ENCODE peak calls at places on chromosomes 16 and 17, in four cellular contexts. One of them, this sample, is unnamed.

GRCh38 chr16:85437161-85438052 is 175.7 kb upstream of the GSE1 start:
- DNase-seq in HFF-Myc: no peak
- DNase-seq in suprapubic skin: no peak
- DNase-seq in AG04450: no peak
- DNase-seq in this sample: no peak

GRCh38 chr17:8104911-8105310 is 13.4 kb downstream of the ALOXE3 start:
- DNase-seq in HFF-Myc: no peak
- DNase-seq in suprapubic skin: no peak
- DNase-seq in AG04450: no peak
- DNase-seq in this sample: no peak

GRCh38 chr17:59840908-59841666 is 51.7 kb downstream of the TUBD1 start:
- DNase-seq in HFF-Myc: no peak
- DNase-seq in suprapubic skin: no peak
- DNase-seq in AG04450: no peak
- DNase-seq in this sample: no peak

GRCh38 chr17:9115446-9116265 is 94.3 kb downstream of the NTN1 start:
- DNase-seq in HFF-Myc: peak; percentile 30
- DNase-seq in suprapubic skin: peak; percentile 85
- DNase-seq in AG04450: no peak
- DNase-seq in this sample: no peak

GRCh38 chr17:33284022-33284421 is 9.1 kb downstream of the ASIC2 start:
- DNase-seq in HFF-Myc: peak; percentile 24
- DNase-seq in suprapubic skin: no peak
- DNase-seq in AG04450: peak; percentile 33
- DNase-seq in this sample: no peak

GRCh38 chr16:79543219-79543618 is 57.3 kb downstream of the MAF start:
- DNase-seq in HFF-Myc: no peak
- DNase-seq in suprapubic skin: no peak
- DNase-seq in AG04450: no peak
- DNase-seq in this sample: no peak

GRCh38 chr16:24848065-24848464 is 2.3 kb downstream of the SLC5A11 start:
- DNase-seq in HFF-Myc: peak; percentile 44
- DNase-seq in suprapubic skin: no peak
- DNase-seq in AG04450: no peak
- DNase-seq in this sample: no peak

GRCh38 chr16:69522732-69523404 is 42.9 kb upstream of the NFAT5 start:
- DNase-seq in HFF-Myc: no peak
- DNase-seq in suprapubic skin: no peak
- DNase-seq in AG04450: no peak
- DNase-seq in this sample: no peak

GRCh38 chr17:41724476-41725030 is 9.9 kb downstream of the HAP1 start:
- DNase-seq in HFF-Myc: no peak
- DNase-seq in suprapubic skin: no peak
- DNase-seq in AG04450: no peak
- DNase-seq in this sample: no peak

GRCh38 chr17:68318103-68318991 is 27.1 kb downstream of the ARSG start:
- DNase-seq in HFF-Myc: no peak
- DNase-seq in suprapubic skin: no peak
- DNase-seq in AG04450: no peak
- DNase-seq in this sample: no peak

GRCh38 chr17:72697602-72698146 is 394.8 kb downstream of the SLC39A11 start:
- DNase-seq in HFF-Myc: no peak
- DNase-seq in suprapubic skin: no peak
- DNase-seq in AG04450: no peak
- DNase-seq in this sample: no peak

GRCh38 chr16:86563489-86564345 is 2.9 kb upstream of the FOXC2 start:
- DNase-seq in HFF-Myc: peak; percentile 79
- DNase-seq in suprapubic skin: peak; percentile 96
- DNase-seq in AG04450: peak; percentile 80
- DNase-seq in this sample: peak; percentile 78

GRCh38 chr16:86609115-86609514 is 30.8 kb downstream of the FOXL1 start:
- DNase-seq in HFF-Myc: no peak
- DNase-seq in suprapubic skin: no peak
- DNase-seq in AG04450: peak; percentile 86
- DNase-seq in this sample: no peak

GRCh38 chr16:47977802-47978201 is 178.0 kb downstream of the ABCC12 start:
- DNase-seq in HFF-Myc: no peak
- DNase-seq in suprapubic skin: no peak
- DNase-seq in AG04450: no peak
- DNase-seq in this sample: no peak

GRCh38 chr17:82429824-82430223 is 11.4 kb upstream of the OGFOD3 start:
- DNase-seq in HFF-Myc: no peak
- DNase-seq in suprapubic skin: no peak
- DNase-seq in AG04450: no peak
- DNase-seq in this sample: no peak

GRCh38 chr16:84617068-84617630 is 729 bp downstream of the COTL1 start:
- DNase-seq in HFF-Myc: no peak
- DNase-seq in suprapubic skin: no peak
- DNase-seq in AG04450: no peak
- DNase-seq in this sample: peak; percentile 31

GRCh38 chr17:41681776-41682175 is 6.9 kb upstream of the EIF1 start:
- DNase-seq in HFF-Myc: no peak
- DNase-seq in suprapubic skin: no peak
- DNase-seq in AG04450: no peak
- DNase-seq in this sample: no peak

GRCh38 chr16:52896478-52897164 is 156.1 kb downstream of the CHD9NB start:
- DNase-seq in HFF-Myc: no peak
- DNase-seq in suprapubic skin: no peak
- DNase-seq in AG04450: no peak
- DNase-seq in this sample: no peak

GRCh38 chr16:627458-628239 is 3.1 kb upstream of the WFIKKN1 start:
- DNase-seq in HFF-Myc: no peak
- DNase-seq in suprapubic skin: peak; percentile 82
- DNase-seq in AG04450: no peak
- DNase-seq in this sample: no peak

GRCh38 chr16:67281536-67282446 is 2.5 kb downstream of the PLEKHG4 start:
- DNase-seq in HFF-Myc: no peak
- DNase-seq in suprapubic skin: no peak
- DNase-seq in AG04450: no peak
- DNase-seq in this sample: no peak

GRCh38 chr16:88673685-88674398 is 11.0 kb upstream of the MVD start:
- DNase-seq in HFF-Myc: no peak
- DNase-seq in suprapubic skin: no peak
- DNase-seq in AG04450: no peak
- DNase-seq in this sample: no peak

GRCh38 chr17:79065105-79065670 is 9.4 kb upstream of the ENGASE start:
- DNase-seq in HFF-Myc: no peak
- DNase-seq in suprapubic skin: no peak
- DNase-seq in AG04450: no peak
- DNase-seq in this sample: no peak

GRCh38 chr16:21097151-21097550 is 53.5 kb downstream of the DNAH3 start:
- DNase-seq in HFF-Myc: no peak
- DNase-seq in suprapubic skin: no peak
- DNase-seq in AG04450: no peak
- DNase-seq in this sample: no peak

GRCh38 chr16:275041-275621 is 613 bp downstream of the RGS11 start:
- DNase-seq in HFF-Myc: no peak
- DNase-seq in suprapubic skin: no peak
- DNase-seq in AG04450: no peak
- DNase-seq in this sample: no peak

GRCh38 chr17:2179615-2180295 is 123.8 kb downstream of the SMG6 start:
- DNase-seq in HFF-Myc: peak; percentile 99
- DNase-seq in suprapubic skin: peak; percentile 87
- DNase-seq in AG04450: peak; percentile 97
- DNase-seq in this sample: no peak

GRCh38 chr17:77036841-77037381 is 103.9 kb upstream of the SEC14L1 start:
- DNase-seq in HFF-Myc: no peak
- DNase-seq in suprapubic skin: no peak
- DNase-seq in AG04450: no peak
- DNase-seq in this sample: no peak

GRCh38 chr16:6836771-6837170 is 495.9 kb upstream of the RBFOX1 start:
- DNase-seq in HFF-Myc: no peak
- DNase-seq in suprapubic skin: no peak
- DNase-seq in AG04450: no peak
- DNase-seq in this sample: no peak

GRCh38 chr16:46916980-46917379 is 32.8 kb downstream of the GPT2 start:
- DNase-seq in HFF-Myc: no peak
- DNase-seq in suprapubic skin: no peak
- DNase-seq in AG04450: no peak
- DNase-seq in this sample: no peak

DNA sequence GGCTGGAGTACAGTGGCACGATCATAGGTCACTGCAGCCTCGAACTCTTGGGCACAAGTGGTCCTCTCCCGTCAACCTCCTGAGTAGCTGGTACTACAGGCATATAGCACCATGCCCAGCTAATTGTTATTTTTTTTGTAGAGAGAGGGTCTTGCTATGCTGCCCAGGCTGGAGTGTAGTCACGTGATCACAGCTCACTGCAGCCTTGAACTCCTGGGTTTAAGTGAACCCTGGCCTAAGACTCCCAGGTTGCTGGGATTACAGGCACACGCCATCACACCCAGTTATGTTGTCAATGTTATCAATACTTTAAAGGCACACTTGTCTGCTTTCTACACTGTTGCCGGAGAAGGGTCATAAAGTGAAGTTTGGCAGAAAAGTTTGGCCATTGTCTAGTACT is 22.0 kb upstream of the LASP1NB start:
- DNase-seq in HFF-Myc: no peak
- DNase-seq in suprapubic skin: no peak
- DNase-seq in AG04450: no peak
- DNase-seq in this sample: no peak
- TF ChIP-seq CTCF in HFF-Myc: no peak
- TF ChIP-seq CTCF in suprapubic skin: no peak
- TF ChIP-seq CTCF in AG04450: no peak
- TF ChIP-seq CTCF in this sample: no peak

GRCh38 chr17:45093444-45094110 is 32.5 kb downstream of the NMT1 start:
- DNase-seq in HFF-Myc: no peak
- DNase-seq in suprapubic skin: no peak
- DNase-seq in AG04450: no peak
- DNase-seq in this sample: no peak

GRCh38 chr17:45098869-45099616 is 33.3 kb downstream of the PLCD3 start:
- DNase-seq in HFF-Myc: no peak
- DNase-seq in suprapubic skin: peak; percentile 91
- DNase-seq in AG04450: peak; percentile 44
- DNase-seq in this sample: peak; percentile 67

GRCh38 chr17:45098081-45098868 is 34.0 kb downstream of the PLCD3 start:
- DNase-seq in HFF-Myc: no peak
- DNase-seq in suprapubic skin: no peak
- DNase-seq in AG04450: no peak
- DNase-seq in this sample: no peak

GRCh38 chr17:45096926-45097325 is 35.4 kb downstream of the PLCD3 start:
- DNase-seq in HFF-Myc: no peak
- DNase-seq in suprapubic skin: no peak
- DNase-seq in AG04450: no peak
- DNase-seq in this sample: no peak

DNA sequence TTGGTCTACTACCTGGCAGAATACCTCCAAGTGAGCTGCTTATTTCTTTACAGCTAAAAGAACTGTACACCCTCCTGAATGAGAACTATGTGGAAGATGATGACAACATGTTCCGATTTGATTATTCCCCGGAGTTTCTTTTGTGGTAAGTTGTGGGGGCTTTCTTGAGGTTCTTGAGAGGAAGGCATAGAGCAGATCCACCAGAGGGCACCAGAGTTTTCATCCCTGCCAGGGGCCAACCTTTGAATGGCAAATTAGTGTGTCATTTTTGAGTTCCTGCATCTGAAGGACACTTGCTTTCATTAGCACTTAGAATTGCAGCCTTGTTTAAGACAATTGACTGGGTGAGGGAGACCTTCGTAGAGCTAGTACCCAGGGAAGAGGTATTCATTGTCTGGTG is 35.0 kb downstream of the NMT1 start:
- DNase-seq in HFF-Myc: no peak
- DNase-seq in suprapubic skin: no peak
- DNase-seq in AG04450: no peak
- DNase-seq in this sample: no peak
- TF ChIP-seq CTCF in HFF-Myc: peak; percentile 66
- TF ChIP-seq CTCF in suprapubic skin: peak; percentile 11
- TF ChIP-seq CTCF in AG04450: peak; percentile 73
- TF ChIP-seq CTCF in this sample: no peak

DNA sequence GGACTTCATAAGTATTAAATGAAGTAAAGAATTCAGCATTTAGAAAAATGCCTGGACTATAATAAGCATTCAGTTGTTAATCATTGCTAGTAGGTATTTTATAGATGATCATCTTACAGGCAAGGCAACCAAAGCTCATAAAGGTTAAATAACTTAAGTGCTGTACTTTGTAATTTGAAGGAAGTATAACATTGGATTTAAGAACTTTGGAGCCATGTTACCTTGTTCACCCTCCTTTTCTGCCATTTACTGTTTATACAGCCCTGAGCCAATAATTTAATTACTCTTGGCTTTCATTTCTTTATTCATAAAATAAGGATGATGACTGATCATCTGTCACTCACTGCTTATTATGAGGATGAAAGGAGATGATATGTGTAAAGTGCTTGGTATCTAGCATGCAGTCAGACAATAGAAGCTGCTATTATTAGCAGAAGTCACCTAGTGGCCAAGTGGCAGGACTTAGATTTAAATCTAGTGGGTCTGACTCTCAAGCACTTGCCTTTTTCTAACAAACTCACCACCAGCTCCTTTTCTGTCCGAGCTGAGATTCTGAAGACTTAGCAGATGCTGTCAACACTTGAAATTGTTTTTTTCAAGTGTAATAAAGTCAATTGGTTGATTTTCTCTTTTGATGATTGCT is 18.2 kb upstream of the DDX52 start:
- DNase-seq in HFF-Myc: no peak
- DNase-seq in suprapubic skin: no peak
- DNase-seq in AG04450: no peak
- DNase-seq in this sample: no peak
- TF ChIP-seq CTCF in HFF-Myc: no peak
- TF ChIP-seq CTCF in suprapubic skin: no peak
- TF ChIP-seq CTCF in AG04450: no peak
- TF ChIP-seq CTCF in this sample: no peak

DNA sequence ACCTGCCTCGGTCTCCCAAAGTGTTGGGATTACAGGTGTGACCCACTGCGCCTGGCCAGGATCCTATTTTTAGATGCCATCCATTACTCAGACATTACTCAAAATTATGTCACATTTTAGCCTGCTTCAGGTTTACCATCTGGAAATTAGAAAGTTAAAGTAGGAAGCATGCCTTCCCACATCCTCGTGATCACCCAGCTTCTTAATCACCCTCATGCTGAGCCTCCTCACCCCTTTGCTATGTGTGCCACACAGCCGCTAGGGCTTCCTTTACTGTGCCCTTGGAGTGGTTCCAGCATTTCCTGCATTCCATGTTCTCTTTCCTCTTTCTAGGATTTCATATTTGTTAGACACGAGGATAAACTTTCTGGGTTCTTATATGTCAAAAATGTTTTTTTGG is 9.3 kb downstream of the ADORA2B start:
- DNase-seq in HFF-Myc: no peak
- DNase-seq in suprapubic skin: no peak
- DNase-seq in AG04450: peak; percentile 72
- DNase-seq in this sample: no peak
- TF ChIP-seq CTCF in HFF-Myc: no peak
- TF ChIP-seq CTCF in suprapubic skin: no peak
- TF ChIP-seq CTCF in AG04450: no peak
- TF ChIP-seq CTCF in this sample: no peak

This sample was measured in natural killer cell.